ENCODE peak calls at places on chromosome 11, in four cellular contexts. Q is breast epithelium, Y is HCT116, O is neural progenitor cell. K is an unnamed sample.

GRCh38 chr11:132131962-132132361 is 761.5 kb downstream of the NTM start:
- DNase-seq in Q (no peak), Y (no peak), O (no peak), K (no peak)

GRCh38 chr11:104127828-104128227 is 36.1 kb downstream of the PDGFD start:
- DNase-seq in Q (no peak), Y (no peak), O (no peak), K (peak)

GRCh38 chr11:11966354-11966741 is 42.1 kb downstream of the DKK3 start:
- DNase-seq in Q (no peak), Y (no peak), O (no peak), K (no peak)

GRCh38 chr11:103714246-103714645 is 322.2 kb upstream of the DDI1 start:
- DNase-seq in Q (no peak), Y (no peak), O (no peak), K (no peak)

GRCh38 chr11:28911829-28912228 is 803.6 kb downstream of the METTL15 start:
- DNase-seq in Q (no peak), Y (no peak), O (no peak), K (no peak)

GRCh38 chr11:114058871-114059277 is 637 bp upstream of the ZBTB16 start:
- DNase-seq in Q (no peak), Y (no peak), O (peak), K (no peak)

GRCh38 chr11:73386026-73386425 is 9.8 kb downstream of the RELT start:
- DNase-seq in Q (no peak), Y (no peak), O (no peak), K (no peak)

GRCh38 chr11:94315664-94316063 is 11.3 kb downstream of the IZUMO1R start:
- DNase-seq in Q (no peak), Y (no peak), O (no peak), K (no peak)

DNA sequence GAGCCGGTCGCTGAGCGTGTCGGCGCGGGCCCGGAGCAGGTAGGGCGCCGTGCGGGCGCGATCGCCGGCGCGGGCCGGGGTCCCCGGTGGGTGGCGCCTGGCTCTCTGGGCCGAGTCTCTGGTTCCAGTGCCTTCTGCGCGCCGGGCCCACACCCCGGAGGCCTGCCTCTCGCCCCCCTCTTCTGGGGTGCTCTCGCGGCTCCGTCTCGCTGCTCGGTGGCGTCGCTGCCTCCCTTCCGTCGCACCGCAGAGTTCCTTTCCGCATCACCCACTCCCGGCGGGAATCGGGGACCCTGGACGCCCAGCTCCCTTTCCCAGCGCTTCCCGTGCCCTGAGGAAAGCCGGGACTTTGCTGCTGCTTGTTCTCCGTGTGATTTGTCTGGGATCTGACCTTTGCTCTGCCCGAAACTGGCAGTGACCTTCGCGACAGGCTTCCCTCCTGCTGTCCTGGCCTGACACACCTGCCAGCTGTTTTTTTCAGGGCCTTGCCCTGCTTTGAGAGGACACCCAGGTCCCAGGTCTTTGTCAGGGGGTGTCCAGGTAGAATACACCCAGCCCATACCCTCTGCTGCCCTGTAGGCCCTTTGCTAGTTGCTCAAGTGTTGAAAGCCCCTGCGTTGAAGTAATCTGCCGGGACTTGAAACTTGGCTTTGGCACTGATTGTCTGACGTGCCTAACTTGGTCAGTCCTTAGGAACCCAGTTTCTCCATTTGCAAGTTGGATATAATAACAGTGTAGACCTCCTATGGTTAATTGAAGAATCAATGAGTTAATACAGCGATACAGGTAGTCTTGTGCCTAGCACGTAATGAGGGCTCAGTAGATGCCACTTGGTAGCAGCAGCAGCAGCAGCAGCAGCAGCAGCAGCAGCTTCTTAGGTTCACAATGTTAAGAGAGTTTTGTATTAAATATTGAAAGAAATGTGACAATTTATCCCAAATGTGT is 791 bp downstream of the FDX1 start:
- DNase-seq in Q (peak), Y (no peak), O (peak), K (no peak)
- TF ChIP-seq CTCF in Q (no peak), Y (no peak), O (no peak), K (peak)

GRCh38 chr11:111395081-111395480 is 16.0 kb upstream of the POU2AF1 start:
- DNase-seq in Q (peak), Y (no peak), O (no peak), K (no peak)
- H3K27ac ChIP-seq in Q (peak), Y (no peak), O (no peak), K (no peak)

GRCh38 chr11:76030973-76031590 is 175.2 kb downstream of the WNT11 start:
- DNase-seq in Q (no peak), Y (no peak), O (no peak), K (no peak)
- TF ChIP-seq CTCF in Q (no peak), Y (no peak), O (no peak), K (no peak)

GRCh38 chr11:60974726-60975125 is 3.2 kb downstream of the CD6 start:
- DNase-seq in Q (no peak), Y (no peak), O (no peak), K (no peak)

GRCh38 chr11:60972182-60973030 is 926 bp downstream of the CD6 start:
- DNase-seq in Q (no peak), Y (no peak), O (no peak), K (no peak)

GRCh38 chr11:60971520-60971919 is at the start of gene CD6:
- DNase-seq in Q (no peak), Y (no peak), O (no peak), K (no peak)

GRCh38 chr11:60970890-60971289 is 590 bp upstream of the CD6 start:
- DNase-seq in Q (no peak), Y (no peak), O (no peak), K (no peak)

DNA sequence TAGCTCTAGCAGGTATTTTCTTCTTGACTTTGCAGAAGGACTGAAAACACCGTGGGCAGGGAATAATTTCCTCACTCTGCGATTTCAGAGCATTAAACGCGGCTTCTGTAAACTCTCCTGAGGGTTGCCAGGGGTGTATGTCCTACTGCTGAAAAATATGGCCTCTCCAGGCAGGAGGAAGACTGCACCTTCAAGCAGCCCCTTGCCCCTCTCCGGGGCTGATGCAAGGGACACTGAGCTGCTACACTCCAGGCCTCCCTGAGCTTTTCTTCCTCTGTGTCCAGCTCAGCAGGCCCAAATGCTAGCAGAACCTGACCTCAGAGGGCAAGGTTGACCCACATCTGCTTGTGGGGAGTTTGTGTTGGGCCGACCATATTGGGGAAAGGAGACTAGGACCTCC is 2.2 kb downstream of the CD6 start:
- DNase-seq in Q (no peak), Y (no peak), O (no peak), K (no peak)
- H3K27ac ChIP-seq in Q (no peak), Y (no peak), O (no peak), K (no peak)

GRCh38 chr11:75323609-75324008 is 27.9 kb downstream of the ARRB1 start:
- DNase-seq in Q (no peak), Y (no peak), O (no peak), K (no peak)

GRCh38 chr11:75324740-75325139 is 26.7 kb downstream of the ARRB1 start:
- DNase-seq in Q (no peak), Y (no peak), O (no peak), K (no peak)

GRCh38 chr11:75324189-75324588 is 27.3 kb downstream of the ARRB1 start:
- DNase-seq in Q (no peak), Y (no peak), O (no peak), K (no peak)

GRCh38 chr11:75326439-75326810 is 25.0 kb downstream of the ARRB1 start:
- DNase-seq in Q (no peak), Y (no peak), O (no peak), K (no peak)

DNA sequence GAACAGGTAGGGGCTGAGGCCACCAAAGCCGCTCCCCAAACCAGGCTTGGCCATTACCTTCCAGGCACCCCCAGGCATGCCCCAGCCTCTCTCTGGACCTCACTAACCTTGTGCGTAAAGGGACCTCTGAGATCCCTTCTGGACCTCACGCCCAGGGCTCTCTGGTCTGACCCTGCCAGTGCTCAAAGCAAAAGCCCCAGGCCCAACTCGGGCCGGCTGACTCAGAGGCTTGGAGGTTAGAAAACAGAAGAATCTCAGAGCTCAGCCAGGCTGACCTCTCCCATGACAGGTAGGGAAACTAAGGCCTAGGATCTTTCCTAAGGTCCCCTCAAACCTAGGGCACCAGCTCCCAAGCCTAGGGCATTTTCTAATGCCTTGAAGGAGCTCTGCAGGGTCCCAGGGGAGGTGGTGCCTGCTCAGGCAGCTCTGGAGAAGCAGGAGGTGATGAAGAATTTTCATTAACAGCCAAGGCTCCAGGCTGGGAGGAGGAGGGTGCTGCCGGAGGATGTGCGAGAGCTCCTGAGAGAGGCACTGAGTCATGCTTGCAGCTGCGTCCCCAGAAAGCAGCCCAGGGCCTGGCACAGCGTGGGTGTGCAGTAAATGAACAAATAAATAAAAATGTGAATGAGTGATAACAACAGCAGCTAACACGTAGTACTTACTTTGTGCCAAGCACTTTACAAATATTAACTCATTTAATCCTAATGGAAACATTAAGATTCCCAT is 25.6 kb downstream of the ARRB1 start:
- DNase-seq in Q (no peak), Y (peak), O (no peak), K (peak)
- TF ChIP-seq CTCF in Q (no peak), Y (no peak), O (no peak), K (no peak)

GRCh38 chr11:124923296-124923695 is 4.2 kb downstream of the HEPN1 start:
- DNase-seq in Q (no peak), Y (no peak), O (no peak), K (no peak)

GRCh38 chr11:124919836-124920755 is 1.0 kb downstream of the HEPN1 start:
- DNase-seq in Q (no peak), Y (no peak), O (no peak), K (no peak)

GRCh38 chr11:124918950-124919349 is at the start of gene HEPN1:
- DNase-seq in Q (no peak), Y (no peak), O (no peak), K (no peak)

GRCh38 chr11:124922831-124923230 is 3.8 kb downstream of the HEPN1 start:
- DNase-seq in Q (no peak), Y (no peak), O (no peak), K (no peak)

GRCh38 chr11:124920870-124921609 is 2.0 kb downstream of the HEPN1 start:
- DNase-seq in Q (peak), Y (no peak), O (peak), K (peak)
- H3K27ac ChIP-seq in Q (no peak), Y (no peak), O (no peak), K (no peak)

GRCh38 chr11:125675196-125675595 is 5.5 kb downstream of the ACRV1 start:
- DNase-seq in Q (no peak), Y (no peak), O (no peak), K (no peak)

GRCh38 chr11:125674210-125674609 is 6.4 kb downstream of the ACRV1 start:
- DNase-seq in Q (no peak), Y (no peak), O (no peak), K (no peak)

GRCh38 chr11:125680747-125681146 is at the start of gene ACRV1:
- DNase-seq in Q (no peak), Y (no peak), O (no peak), K (no peak)

GRCh38 chr11:125679837-125680236 is 810 bp downstream of the ACRV1 start:
- DNase-seq in Q (no peak), Y (no peak), O (no peak), K (no peak)

GRCh38 chr11:125679397-125679796 is 1.2 kb downstream of the ACRV1 start:
- DNase-seq in Q (no peak), Y (peak), O (no peak), K (no peak)
- TF ChIP-seq CTCF in Q (no peak), Y (no peak), O (peak), K (no peak)

GRCh38 chr11:10454902-10455631 is at the start of gene AMPD3:
- DNase-seq in Q (no peak), Y (peak), O (peak), K (peak)

GRCh38 chr11:10456519-10456918 is 1.5 kb downstream of the AMPD3 start:
- DNase-seq in Q (no peak), Y (no peak), O (peak), K (no peak)

GRCh38 chr11:10454506-10454901 is 560 bp upstream of the AMPD3 start:
- DNase-seq in Q (no peak), Y (no peak), O (no peak), K (no peak)

GRCh38 chr11:10457901-10458300 is 2.8 kb downstream of the AMPD3 start:
- DNase-seq in Q (no peak), Y (no peak), O (no peak), K (no peak)

GRCh38 chr11:10455637-10456487 is 798 bp downstream of the AMPD3 start:
- DNase-seq in Q (no peak), Y (peak), O (peak), K (peak)
- H3K27ac ChIP-seq in Q (no peak), Y (peak), O (no peak), K (peak)

GRCh38 chr11:79949574-79949973 is 508.7 kb upstream of the TENM4 start:
- DNase-seq in Q (no peak), Y (no peak), O (no peak), K (no peak)

GRCh38 chr11:79956061-79956460 is 515.2 kb upstream of the TENM4 start:
- DNase-seq in Q (no peak), Y (no peak), O (no peak), K (no peak)

GRCh38 chr11:79950741-79951140 is 509.9 kb upstream of the TENM4 start:
- DNase-seq in Q (no peak), Y (no peak), O (no peak), K (no peak)

GRCh38 chr11:79950172-79950571 is 509.3 kb upstream of the TENM4 start:
- DNase-seq in Q (no peak), Y (no peak), O (no peak), K (no peak)

DNA sequence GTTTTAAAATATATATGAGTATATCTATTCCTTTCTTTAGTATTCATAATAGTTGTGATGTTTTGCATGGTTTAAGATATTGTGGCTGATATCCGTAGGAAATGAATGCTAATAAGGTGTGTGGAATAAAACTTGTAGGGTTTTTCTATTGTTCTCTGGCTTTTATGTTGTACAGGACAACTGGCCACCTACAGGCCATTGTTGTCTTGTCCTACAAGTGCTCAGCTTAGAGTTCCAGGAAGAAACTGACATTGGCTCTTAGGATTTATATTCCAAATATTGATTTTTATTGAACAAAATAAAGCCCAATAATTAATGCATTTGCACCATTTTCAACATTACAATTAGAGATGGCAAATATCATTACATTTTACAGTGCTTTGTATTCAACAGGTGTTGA is 512.8 kb upstream of the TENM4 start:
- DNase-seq in Q (no peak), Y (no peak), O (no peak), K (no peak)
- TF ChIP-seq CTCF in Q (no peak), Y (no peak), O (peak), K (no peak)

GRCh38 chr11:121643530-121644512 is 191.1 kb upstream of the SORL1-AS1 start:
- DNase-seq in Q (no peak), Y (no peak), O (no peak), K (no peak)
- H3K27ac ChIP-seq in Q (no peak), Y (no peak), O (no peak), K (no peak)